ENCODE peak calls at places on chromosomes 7 and 10, in ten cellular contexts. M, F, Q, W, K, V, J, N, I and U are unnamed samples.

GRCh38 chr10:112235920-112236319 is 47.3 kb upstream of the TECTB start:
- DNase-seq in N (no peak), F (no peak), I (no peak), Q (no peak), V (no peak), K (no peak), W (no peak), M (no peak), J (no peak), U (no peak)

GRCh38 chr7:29087840-29088169 is 58.5 kb downstream of the CPVL start:
- DNase-seq in V (peak; percentile 36), J (no peak), Q (no peak), K (no peak), I (no peak), N (no peak), M (no peak), F (no peak), W (no peak), U (peak; percentile 53)

GRCh38 chr10:72043016-72043834 is 45.1 kb downstream of the SPOCK2 start:
- DNase-seq in J (no peak), M (no peak), Q (no peak), F (no peak), I (no peak), V (peak; percentile 20), K (no peak), N (no peak), W (no peak), U (no peak)

GRCh38 chr10:124560377-124560776 is 98.8 kb downstream of the LHPP start:
- DNase-seq in K (peak; percentile 75), I (peak; percentile 62), J (peak; percentile 78), V (no peak), N (peak; percentile 71), W (no peak), F (peak; percentile 8), Q (no peak), M (peak; percentile 92), U (no peak)

GRCh38 chr7:148915211-148915610 is 31.1 kb upstream of the EZH2 start:
- DNase-seq in W (no peak), M (no peak), J (no peak), I (no peak), N (no peak), Q (no peak), K (no peak), F (no peak), V (no peak), U (no peak)

GRCh38 chr10:109957092-109957797 is 33.9 kb upstream of the XPNPEP1 start:
- DNase-seq in Q (no peak), K (no peak), J (no peak), I (peak; percentile 95), W (no peak), N (no peak), M (no peak), V (no peak), F (no peak), U (peak; percentile 49)

GRCh38 chr10:12194752-12195271 is 879 bp downstream of the NUDT5 start:
- DNase-seq in F (peak; percentile 46), M (peak; percentile 26), I (peak; percentile 2), Q (peak; percentile 52), N (peak; percentile 51), K (peak; percentile 71), W (no peak), V (peak; percentile 37), J (peak; percentile 76), U (peak; percentile 2)

GRCh38 chr10:44471410-44471809 is 86.5 kb upstream of the CXCL12 start:
- DNase-seq in N (no peak), F (peak; percentile 3), I (no peak), J (no peak), M (no peak), Q (no peak), V (no peak), K (no peak), W (no peak), U (no peak)

GRCh38 chr7:138097064-138097741 is 20.9 kb downstream of the AKR1D1 start:
- DNase-seq in Q (no peak), J (no peak), W (no peak), M (no peak), F (peak; percentile 49), N (peak; percentile 59), I (no peak), V (peak; percentile 75), K (no peak), U (no peak)

GRCh38 chr10:35035641-35036040 is 54.5 kb downstream of the CUL2 start:
- DNase-seq in I (no peak), M (no peak), F (no peak), K (no peak), V (no peak), N (no peak), Q (no peak), W (no peak), J (no peak), U (no peak)

GRCh38 chr7:149050941-149051340 is 22.6 kb upstream of the PDIA4 start:
- DNase-seq in J (no peak), N (peak; percentile 5), V (no peak), Q (no peak), M (no peak), I (no peak), F (no peak), W (no peak), K (no peak), U (no peak)

GRCh38 chr10:113341138-113341537 is 211.7 kb upstream of the HABP2 start:
- DNase-seq in W (no peak), K (no peak), I (no peak), N (no peak), V (no peak), Q (no peak), F (no peak), M (no peak), J (no peak), U (no peak)

GRCh38 chr10:33781666-33782395 is 447.4 kb upstream of the NRP1 start:
- DNase-seq in V (no peak), K (no peak), I (no peak), F (peak; percentile 15), M (no peak), N (no peak), J (no peak), W (no peak), Q (no peak), U (no peak)

GRCh38 chr10:24234784-24235183 is 25.8 kb downstream of the KIAA1217 start:
- DNase-seq in J (no peak), K (no peak), F (no peak), I (no peak), M (no peak), W (no peak), N (no peak), V (no peak), Q (no peak), U (no peak)

GRCh38 chr10:21003240-21003822 is 106.2 kb upstream of the NEBL start:
- DNase-seq in I (no peak), M (no peak), Q (no peak), N (no peak), K (no peak), J (no peak), F (no peak), W (no peak), V (no peak), U (no peak)

GRCh38 chr10:113132651-113133088 is 182.6 kb downstream of the TCF7L2 start:
- DNase-seq in Q (peak; percentile 74), M (no peak), J (no peak), V (no peak), I (no peak), K (no peak), F (no peak), N (no peak), W (no peak), U (no peak)

GRCh38 chr7:2191026-2191425 is 41.7 kb downstream of the MAD1L1 start:
- DNase-seq in M (no peak), W (no peak), V (no peak), I (no peak), N (no peak), K (no peak), F (no peak), Q (no peak), J (peak; percentile 4), U (no peak)

GRCh38 chr10:76543655-76544054 is 1094.0 kb downstream of the KCNMA1 start:
- DNase-seq in I (no peak), J (no peak), V (no peak), W (no peak), N (peak; percentile 49), K (no peak), F (no peak), M (no peak), Q (no peak), U (no peak)

GRCh38 chr7:158257001-158257400 is 330.6 kb downstream of the PTPRN2 start:
- DNase-seq in J (no peak), K (no peak), N (no peak), M (no peak), Q (no peak), V (no peak), I (no peak), F (no peak), W (no peak), U (no peak)

GRCh38 chr7:158973440-158973839 is 117.1 kb downstream of the DYNC2I1 start:
- DNase-seq in N (no peak), K (no peak), F (no peak), Q (peak; percentile 73), I (no peak), J (peak; percentile 69), W (no peak), V (peak; percentile 85), M (no peak), U (no peak)

GRCh38 chr7:41448104-41448503 is 254.8 kb downstream of the INHBA start:
- DNase-seq in W (no peak), F (no peak), J (no peak), I (no peak), M (no peak), V (peak; percentile 88), N (no peak), K (no peak), Q (no peak), U (no peak)

GRCh38 chr7:131231381-131232220 is 96.1 kb upstream of the MKLN1 start:
- DNase-seq in N (peak; percentile 40), V (no peak), W (no peak), I (no peak), J (peak; percentile 55), M (peak; percentile 48), F (peak; percentile 41), Q (no peak), K (peak; percentile 67), U (no peak)

GRCh38 chr7:53993205-53993604 is 549.0 kb upstream of the VSTM2A start:
- DNase-seq in M (no peak), F (no peak), I (no peak), Q (no peak), W (peak; percentile 96), K (no peak), V (no peak), J (no peak), N (no peak), U (peak; percentile 89)

GRCh38 chr10:122206471-122207065 is 64.5 kb upstream of the BTBD16 start:
- DNase-seq in J (peak; percentile 6), M (no peak), W (no peak), Q (no peak), K (no peak), I (no peak), N (peak; percentile 24), V (no peak), F (peak; percentile 58), U (no peak)

GRCh38 chr10:6247041-6247712 is 44.4 kb downstream of the PFKFB3 start:
- DNase-seq in V (no peak), W (no peak), Q (no peak), J (no peak), I (no peak), N (no peak), K (no peak), M (no peak), F (no peak), U (no peak)

GRCh38 chr7:2508327-2509231 is 11.0 kb upstream of the LFNG start:
- DNase-seq in Q (no peak), N (peak; percentile 53), F (peak; percentile 81), J (peak; percentile 87), W (no peak), I (no peak), K (peak; percentile 84), V (peak; percentile 68), M (peak; percentile 91), U (no peak)

GRCh38 chr10:116538461-116538860 is 7.3 kb upstream of the PNLIP start:
- DNase-seq in K (no peak), F (peak; percentile 14), I (no peak), N (peak; percentile 16), W (no peak), Q (no peak), J (no peak), M (no peak), V (no peak), U (no peak)

GRCh38 chr7:136637826-136638225 is 230.6 kb upstream of the CHRM2 start:
- DNase-seq in Q (no peak), V (no peak), J (no peak), I (no peak), W (no peak), F (peak; percentile 43), N (peak; percentile 1), K (no peak), M (peak; percentile 4), U (no peak)